ENCODE peak calls at places on chromosomes 16 and 17, in five cellular contexts. One of them, this sample, is unnamed.

GRCh38 chr16:81151648-81152047 is 55.5 kb upstream of the GCSH start:
- DNase-seq in lung: no peak
- DNase-seq in dorsolateral prefrontal cortex: no peak
- DNase-seq in uterus: no peak
- DNase-seq in AG09309: no peak
- DNase-seq in this sample: no peak

GRCh38 chr16:81554993-81555392 is 110.4 kb downstream of the CMIP start:
- DNase-seq in lung: no peak
- DNase-seq in dorsolateral prefrontal cortex: no peak
- DNase-seq in uterus: no peak
- DNase-seq in AG09309: no peak
- DNase-seq in this sample: no peak

GRCh38 chr16:70529051-70529777 is 5.6 kb downstream of the SF3B3 start:
- DNase-seq in lung: no peak
- DNase-seq in dorsolateral prefrontal cortex: no peak
- DNase-seq in uterus: no peak
- DNase-seq in AG09309: no peak
- DNase-seq in this sample: no peak

GRCh38 chr16:65725156-65725845 is 603.4 kb upstream of the CDH11 start:
- DNase-seq in lung: no peak
- DNase-seq in dorsolateral prefrontal cortex: no peak
- DNase-seq in uterus: no peak
- DNase-seq in AG09309: peak; percentile 61
- DNase-seq in this sample: no peak

GRCh38 chr16:70433456-70434103 is 5.3 kb downstream of the ST3GAL2 start:
- DNase-seq in lung: peak; percentile 57
- DNase-seq in dorsolateral prefrontal cortex: no peak
- DNase-seq in uterus: peak; percentile 68
- DNase-seq in AG09309: peak; percentile 67
- DNase-seq in this sample: no peak

GRCh38 chr17:15963670-15964110 is 18.8 kb downstream of the ADORA2B start:
- DNase-seq in lung: no peak
- DNase-seq in dorsolateral prefrontal cortex: no peak
- DNase-seq in uterus: no peak
- DNase-seq in AG09309: no peak
- DNase-seq in this sample: no peak

GRCh38 chr17:77354721-77355455 is 214.1 kb downstream of the SEC14L1 start:
- DNase-seq in lung: peak; percentile 41
- DNase-seq in dorsolateral prefrontal cortex: peak; percentile 2
- DNase-seq in uterus: peak; percentile 87
- DNase-seq in AG09309: peak; percentile 97
- DNase-seq in this sample: no peak

GRCh38 chr17:4566785-4567184 is 6.4 kb upstream of the GGT6 start:
- DNase-seq in lung: peak; percentile 56
- DNase-seq in dorsolateral prefrontal cortex: peak; percentile 57
- DNase-seq in uterus: no peak
- DNase-seq in AG09309: no peak
- DNase-seq in this sample: peak; percentile 43

GRCh38 chr17:41647940-41648410 is 23.6 kb upstream of the KRT17 start:
- DNase-seq in lung: peak; percentile 87
- DNase-seq in dorsolateral prefrontal cortex: peak; percentile 92
- DNase-seq in uterus: peak; percentile 88
- DNase-seq in AG09309: no peak
- DNase-seq in this sample: peak; percentile 88

GRCh38 chr16:85612191-85612800 is 826 bp upstream of the GSE1 start:
- DNase-seq in lung: peak; percentile 93
- DNase-seq in dorsolateral prefrontal cortex: no peak
- DNase-seq in uterus: peak; percentile 64
- DNase-seq in AG09309: peak; percentile 66
- DNase-seq in this sample: peak; percentile 87

GRCh38 chr17:50206604-50207293 is 5.3 kb upstream of the COL1A1 start:
- DNase-seq in lung: no peak
- DNase-seq in dorsolateral prefrontal cortex: no peak
- DNase-seq in uterus: peak; percentile 77
- DNase-seq in AG09309: no peak
- DNase-seq in this sample: no peak

GRCh38 chr16:69171325-69172095 is 15.5 kb upstream of the SNTB2 start:
- DNase-seq in lung: no peak
- DNase-seq in dorsolateral prefrontal cortex: no peak
- DNase-seq in uterus: no peak
- DNase-seq in AG09309: no peak
- DNase-seq in this sample: no peak

GRCh38 chr16:69166221-69166833 is 20.6 kb upstream of the SNTB2 start:
- DNase-seq in lung: no peak
- DNase-seq in dorsolateral prefrontal cortex: no peak
- DNase-seq in uterus: peak; percentile 43
- DNase-seq in AG09309: no peak
- DNase-seq in this sample: no peak

GRCh38 chr17:20925091-20925490 is 117.7 kb downstream of the USP22 start:
- DNase-seq in lung: no peak
- DNase-seq in dorsolateral prefrontal cortex: no peak
- DNase-seq in uterus: no peak
- DNase-seq in AG09309: no peak
- DNase-seq in this sample: no peak

DNA sequence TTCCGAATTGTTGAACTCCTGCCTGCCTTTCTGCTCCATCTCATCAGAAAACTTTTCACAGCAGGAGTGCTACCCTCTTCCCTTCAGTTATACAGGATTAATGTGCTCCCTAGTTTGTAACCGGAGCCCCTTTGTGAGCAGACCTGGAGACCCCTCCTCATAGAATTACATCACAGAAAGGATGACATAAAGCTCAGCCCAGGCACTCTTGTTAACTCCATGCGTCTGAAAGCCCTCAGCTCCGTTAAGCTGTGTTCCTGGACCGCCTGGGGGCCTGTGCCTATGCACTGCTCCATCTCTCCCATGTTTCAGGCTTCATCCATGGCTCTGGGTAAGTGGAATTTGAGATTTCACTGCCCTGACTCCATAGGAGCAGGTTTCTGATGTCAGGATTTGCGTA is 7.6 kb downstream of the WSCD1 start:
- DNase-seq in lung: no peak
- DNase-seq in dorsolateral prefrontal cortex: no peak
- DNase-seq in uterus: no peak
- DNase-seq in AG09309: no peak
- DNase-seq in this sample: no peak
- H3K4me3 ChIP-seq in lung: no peak overlapping the region
- H3K4me3 ChIP-seq in dorsolateral prefrontal cortex: no peak overlapping the region
- H3K4me3 ChIP-seq in uterus: no peak overlapping the region
- H3K4me3 ChIP-seq in AG09309: no peak overlapping the region
- H3K4me3 ChIP-seq in this sample: no peak overlapping the region

DNA sequence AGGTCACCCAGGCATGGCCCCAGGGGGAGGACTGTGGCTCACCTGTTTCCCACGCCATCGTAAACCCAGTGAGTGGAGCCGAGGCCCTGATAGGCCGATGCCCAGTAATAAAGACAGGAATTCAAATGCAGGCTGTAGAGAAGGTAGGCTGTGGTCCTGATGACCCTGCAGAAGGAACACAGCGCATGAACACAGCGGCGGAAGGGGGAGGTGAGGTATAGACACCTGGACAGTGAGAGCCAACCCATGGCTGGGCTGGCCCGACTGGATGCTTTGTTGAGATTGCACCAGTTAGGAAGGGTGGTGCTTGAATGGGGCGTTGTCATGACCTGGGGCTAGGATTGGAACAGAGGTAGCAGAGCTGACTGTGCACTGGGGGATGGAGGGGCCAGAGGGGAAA is 59.2 kb downstream of the CNGB1 start:
- DNase-seq in lung: no peak
- DNase-seq in dorsolateral prefrontal cortex: no peak
- DNase-seq in uterus: no peak
- DNase-seq in AG09309: no peak
- DNase-seq in this sample: no peak
- H3K4me3 ChIP-seq in lung: no peak overlapping the region
- H3K4me3 ChIP-seq in dorsolateral prefrontal cortex: no peak overlapping the region
- H3K4me3 ChIP-seq in uterus: no peak overlapping the region
- H3K4me3 ChIP-seq in AG09309: no peak overlapping the region
- H3K4me3 ChIP-seq in this sample: no peak overlapping the region

GRCh38 chr16:8861563-8862308 is 7.1 kb downstream of the CARHSP1 start:
- DNase-seq in lung: no peak
- DNase-seq in dorsolateral prefrontal cortex: no peak
- DNase-seq in uterus: peak; percentile 43
- DNase-seq in AG09309: no peak
- DNase-seq in this sample: no peak

GRCh38 chr16:8865145-8865882 is 3.5 kb downstream of the CARHSP1 start:
- DNase-seq in lung: no peak
- DNase-seq in dorsolateral prefrontal cortex: no peak
- DNase-seq in uterus: no peak
- DNase-seq in AG09309: no peak
- DNase-seq in this sample: no peak

GRCh38 chr16:8862309-8863130 is 6.3 kb downstream of the CARHSP1 start:
- DNase-seq in lung: no peak
- DNase-seq in dorsolateral prefrontal cortex: no peak
- DNase-seq in uterus: no peak
- DNase-seq in AG09309: no peak
- DNase-seq in this sample: no peak

GRCh38 chr16:8864480-8864879 is 4.3 kb downstream of the CARHSP1 start:
- DNase-seq in lung: no peak
- DNase-seq in dorsolateral prefrontal cortex: no peak
- DNase-seq in uterus: no peak
- DNase-seq in AG09309: no peak
- DNase-seq in this sample: no peak

DNA sequence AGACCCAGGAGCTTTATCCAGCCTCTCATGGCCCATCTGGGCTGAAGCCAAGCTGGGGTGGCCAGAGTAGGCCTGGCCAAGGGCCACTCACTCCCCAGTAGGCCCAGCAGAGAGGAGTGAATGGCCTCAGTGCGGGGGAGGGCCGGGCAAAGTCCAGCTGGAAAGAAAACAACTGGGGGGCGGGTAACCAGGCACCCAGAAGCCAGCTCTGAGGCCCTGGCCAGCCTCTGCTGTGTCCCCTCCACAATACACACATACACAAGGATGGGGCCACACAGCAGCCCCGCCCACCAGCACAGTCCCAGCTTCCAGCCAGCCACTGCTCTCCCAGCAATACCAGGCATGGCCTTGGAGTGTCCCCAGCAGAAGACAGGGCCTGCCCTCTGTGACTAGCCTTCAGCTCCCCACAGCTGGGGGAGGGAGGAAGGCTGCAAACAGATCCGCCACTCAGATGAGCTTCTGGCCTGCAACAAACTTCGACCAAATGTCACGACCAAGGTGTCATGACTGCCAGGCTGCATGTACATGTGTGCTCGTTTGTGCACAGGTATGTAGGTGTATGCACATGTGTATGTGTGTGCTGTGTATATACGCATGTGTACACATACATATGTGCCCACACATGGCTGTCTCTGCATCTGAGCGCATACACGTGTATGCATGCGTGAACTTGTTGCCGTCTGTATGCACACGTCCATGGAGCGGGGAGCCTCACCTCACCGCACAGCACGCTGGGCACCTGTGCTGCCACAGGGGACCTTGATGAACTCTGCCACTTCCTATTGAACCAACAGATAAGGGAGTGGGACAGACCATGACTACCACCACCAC is 5.0 kb downstream of the CARHSP1 start:
- DNase-seq in lung: no peak
- DNase-seq in dorsolateral prefrontal cortex: peak; percentile 29
- DNase-seq in uterus: no peak
- DNase-seq in AG09309: no peak
- DNase-seq in this sample: no peak
- H3K4me3 ChIP-seq in lung: no peak overlapping the region
- H3K4me3 ChIP-seq in dorsolateral prefrontal cortex: peak overlapping the region; percentile 17
- H3K4me3 ChIP-seq in uterus: no peak overlapping the region
- H3K4me3 ChIP-seq in AG09309: no peak overlapping the region
- H3K4me3 ChIP-seq in this sample: no peak overlapping the region

GRCh38 chr17:30292490-30292858 is 730 bp upstream of the BLMH start:
- DNase-seq in lung: no peak
- DNase-seq in dorsolateral prefrontal cortex: no peak
- DNase-seq in uterus: no peak
- DNase-seq in AG09309: no peak
- DNase-seq in this sample: no peak
- H3K4me3 ChIP-seq in lung: no peak overlapping the region
- H3K4me3 ChIP-seq in dorsolateral prefrontal cortex: peak overlapping the region; percentile 94
- H3K4me3 ChIP-seq in uterus: peak overlapping the region; percentile 59
- H3K4me3 ChIP-seq in AG09309: peak overlapping the region; percentile 63
- H3K4me3 ChIP-seq in this sample: peak overlapping the region; percentile 58

GRCh38 chr17:47707884-47708283 is 13.9 kb downstream of the TBKBP1 start:
- DNase-seq in lung: no peak
- DNase-seq in dorsolateral prefrontal cortex: no peak
- DNase-seq in uterus: no peak
- DNase-seq in AG09309: no peak
- DNase-seq in this sample: no peak
- H3K4me3 ChIP-seq in lung: no peak overlapping the region
- H3K4me3 ChIP-seq in dorsolateral prefrontal cortex: peak overlapping the region; percentile 57
- H3K4me3 ChIP-seq in uterus: no peak overlapping the region
- H3K4me3 ChIP-seq in AG09309: no peak overlapping the region
- H3K4me3 ChIP-seq in this sample: no peak overlapping the region

GRCh38 chr16:78462261-78463208 is 363.1 kb downstream of the WWOX start:
- DNase-seq in lung: no peak
- DNase-seq in dorsolateral prefrontal cortex: no peak
- DNase-seq in uterus: no peak
- DNase-seq in AG09309: no peak
- DNase-seq in this sample: no peak
- H3K4me3 ChIP-seq in lung: no peak overlapping the region
- H3K4me3 ChIP-seq in dorsolateral prefrontal cortex: peak overlapping the region; percentile 63
- H3K4me3 ChIP-seq in uterus: no peak overlapping the region
- H3K4me3 ChIP-seq in AG09309: no peak overlapping the region
- H3K4me3 ChIP-seq in this sample: no peak overlapping the region

GRCh38 chr17:6047966-6048365 is 22.2 kb upstream of the WSCD1 start:
- DNase-seq in lung: no peak
- DNase-seq in dorsolateral prefrontal cortex: no peak
- DNase-seq in uterus: no peak
- DNase-seq in AG09309: no peak
- DNase-seq in this sample: no peak
- H3K4me3 ChIP-seq in lung: no peak overlapping the region
- H3K4me3 ChIP-seq in dorsolateral prefrontal cortex: no peak overlapping the region
- H3K4me3 ChIP-seq in uterus: no peak overlapping the region
- H3K4me3 ChIP-seq in AG09309: no peak overlapping the region
- H3K4me3 ChIP-seq in this sample: no peak overlapping the region

GRCh38 chr16:24734382-24734781 is 4.9 kb downstream of the TNRC6A start:
- DNase-seq in lung: no peak
- DNase-seq in dorsolateral prefrontal cortex: no peak
- DNase-seq in uterus: no peak
- DNase-seq in AG09309: no peak
- DNase-seq in this sample: no peak

GRCh38 chr16:24729967-24730815 is 740 bp downstream of the TNRC6A start:
- DNase-seq in lung: no peak
- DNase-seq in dorsolateral prefrontal cortex: peak; percentile 13
- DNase-seq in uterus: peak; percentile 31
- DNase-seq in AG09309: no peak
- DNase-seq in this sample: peak; percentile 18

GRCh38 chr16:24729243-24729966 is at the start of gene TNRC6A:
- DNase-seq in lung: peak; percentile 90
- DNase-seq in dorsolateral prefrontal cortex: peak; percentile 83
- DNase-seq in uterus: peak; percentile 89
- DNase-seq in AG09309: no peak
- DNase-seq in this sample: peak; percentile 80

GRCh38 chr16:24730914-24731313 is 1.5 kb downstream of the TNRC6A start:
- DNase-seq in lung: no peak
- DNase-seq in dorsolateral prefrontal cortex: no peak
- DNase-seq in uterus: no peak
- DNase-seq in AG09309: no peak
- DNase-seq in this sample: no peak

GRCh38 chr16:24731722-24732419 is 2.4 kb downstream of the TNRC6A start:
- DNase-seq in lung: no peak
- DNase-seq in dorsolateral prefrontal cortex: no peak
- DNase-seq in uterus: no peak
- DNase-seq in AG09309: no peak
- DNase-seq in this sample: no peak
- H3K4me3 ChIP-seq in lung: no peak overlapping the region
- H3K4me3 ChIP-seq in dorsolateral prefrontal cortex: peak overlapping the region; percentile 81
- H3K4me3 ChIP-seq in uterus: no peak overlapping the region
- H3K4me3 ChIP-seq in AG09309: no peak overlapping the region
- H3K4me3 ChIP-seq in this sample: no peak overlapping the region